ENCODE peak calls at places on chromosomes 6 and 20, in seven cellular contexts. F, Y, U, C, Q, H and W are unnamed samples. For H3K27me3, the result is how much of the 10 kb centered on the place peaks cover.

GRCh38 chr6:100035873-100036653 is 42.0 kb upstream of the MCHR2 start:
- DNase-seq in U (no peak), F (no peak), Q (no peak), Y (no peak), C (no peak), H (no peak), W (no peak)

GRCh38 chr6:24539416-24539815 is 44.6 kb downstream of the ALDH5A1 start:
- DNase-seq in Y (no peak), C (no peak), H (no peak), F (no peak), U (no peak), Q (no peak), W (no peak)

GRCh38 chr6:41442800-41443501 is 103.2 kb upstream of the FOXP4 start:
- DNase-seq in C (no peak), H (peak), Q (peak), U (peak), F (no peak), Y (peak), W (no peak)

GRCh38 chr20:15022921-15023320 is 685.5 kb upstream of the FLRT3 start:
- DNase-seq in Y (no peak), Q (no peak), F (no peak), C (peak), U (no peak), H (no peak), W (peak)

GRCh38 chr6:143542915-143543314 is 31.4 kb upstream of the FUCA2 start:
- DNase-seq in C (no peak), Q (no peak), Y (no peak), U (no peak), H (no peak), F (no peak), W (peak)

GRCh38 chr20:49990310-49990720 is 7.5 kb downstream of the SNAI1 start:
- DNase-seq in U (no peak), Y (peak), C (no peak), F (no peak), H (no peak), Q (no peak), W (no peak)

GRCh38 chr20:44231193-44231592 is 15.9 kb upstream of the GDAP1L1 start:
- DNase-seq in F (no peak), Y (no peak), Q (no peak), H (no peak), C (no peak), U (no peak), W (no peak)

GRCh38 chr6:106804238-106805016 is 170.1 kb downstream of the CD24 start:
- DNase-seq in C (no peak), Y (no peak), U (no peak), Q (peak), F (no peak), H (no peak), W (no peak)

GRCh38 chr6:150165020-150165702 is 22.3 kb downstream of the PPP1R14C start:
- DNase-seq in F (no peak), Y (no peak), H (no peak), U (no peak), C (no peak), Q (no peak), W (peak)

GRCh38 chr20:24683676-24684075 is 214.2 kb downstream of the SYNDIG1 start:
- DNase-seq in C (no peak), H (no peak), F (no peak), Y (peak), Q (no peak), U (no peak), W (no peak)

GRCh38 chr20:46837083-46837482 is 57.6 kb upstream of the EYA2 start:
- DNase-seq in U (no peak), H (no peak), Y (no peak), C (no peak), Q (no peak), F (no peak), W (no peak)

GRCh38 chr6:81774542-81774941 is 22.1 kb upstream of the TENT5A start:
- DNase-seq in Y (no peak), H (no peak), U (no peak), F (no peak), Q (no peak), C (no peak), W (no peak)

GRCh38 chr6:142839686-142840040 is 105.3 kb downstream of the HIVEP2 start:
- DNase-seq in F (no peak), Q (no peak), U (no peak), C (no peak), H (no peak), Y (peak), W (no peak)

GRCh38 chr6:26502169-26502568 is 2.1 kb downstream of the BTN1A1 start:
- DNase-seq in F (no peak), C (no peak), Q (no peak), H (no peak), U (peak), Y (no peak), W (no peak)

DNA sequence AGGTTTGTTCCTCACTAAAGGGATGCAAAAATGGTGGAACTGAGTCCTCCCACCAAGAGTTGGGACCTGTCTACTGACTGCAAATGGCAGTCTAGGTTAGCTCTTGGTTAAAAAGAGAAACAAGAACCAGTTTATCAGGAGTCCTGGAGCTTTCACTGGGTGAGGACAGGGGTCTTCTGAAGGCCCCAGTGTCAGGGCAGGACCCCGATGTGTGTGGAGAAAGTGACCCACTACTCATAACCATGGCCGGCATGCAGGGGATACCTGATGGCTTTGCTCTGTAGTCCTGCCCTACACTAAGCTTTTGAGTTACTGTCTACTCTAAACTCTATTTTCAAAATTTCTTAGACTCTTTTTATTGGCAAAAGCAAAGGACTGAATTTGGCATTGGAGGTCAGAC is 220.5 kb downstream of the ANKRD60 start:
- DNase-seq in Q (no peak), C (no peak), H (no peak), U (no peak), F (no peak), Y (no peak), W (no peak)
- H2AFZ ChIP-seq in Q (no peak), C (no peak), H (no peak), U (no peak), F (no peak), Y (no peak), W (no peak)

GRCh38 chr20:32820698-32821378 is 1.1 kb downstream of the MAPRE1 start:
- DNase-seq in U (no peak), Q (no peak), Y (no peak), F (no peak), C (no peak), H (peak), W (no peak)

GRCh38 chr20:32823737-32824588 is 4.2 kb downstream of the MAPRE1 start:
- DNase-seq in Q (no peak), U (no peak), H (no peak), F (no peak), Y (peak), C (no peak), W (no peak)

GRCh38 chr20:32822189-32822588 is 2.4 kb downstream of the MAPRE1 start:
- DNase-seq in Y (no peak), F (no peak), H (no peak), C (no peak), Q (no peak), U (no peak), W (no peak)

GRCh38 chr20:32820000-32820697 is 395 bp downstream of the MAPRE1 start:
- DNase-seq in Y (peak), Q (peak), U (peak), H (peak), F (peak), C (no peak), W (no peak)

GRCh38 chr20:32823078-32823477 is 3.3 kb downstream of the MAPRE1 start:
- DNase-seq in Q (no peak), U (peak), C (peak), H (no peak), Y (peak), F (no peak), W (peak)
- TF ChIP-seq CTCF in Q (peak), U (peak), C (peak), H (peak), Y (peak), F (no peak), W (no peak)

GRCh38 chr20:57317789-57318371 is 11.7 kb upstream of the SPO11 start:
- DNase-seq in F (no peak), H (no peak), U (no peak), Y (no peak), C (no peak), Q (no peak), W (no peak)
- H3K27me3 ChIP-seq in F (under half), H (under half), U (under half), Y (under half), C (under half), Q (under half), W (under half)

GRCh38 chr20:37396520-37397075 is 50.7 kb downstream of the SRC start:
- DNase-seq in F (no peak), Y (no peak), C (no peak), H (peak), Q (peak), U (peak), W (no peak)

GRCh38 chr20:37394543-37395410 is 48.8 kb downstream of the SRC start:
- DNase-seq in Y (no peak), H (peak), U (no peak), Q (no peak), C (peak), F (no peak), W (peak)

GRCh38 chr20:37395411-37395800 is 49.5 kb downstream of the SRC start:
- DNase-seq in U (no peak), Y (no peak), Q (no peak), C (no peak), F (no peak), H (no peak), W (no peak)

GRCh38 chr20:37397076-37397953 is 51.4 kb downstream of the SRC start:
- DNase-seq in H (no peak), U (no peak), C (no peak), Q (no peak), F (no peak), Y (peak), W (peak)

GRCh38 chr20:37395921-37396519 is 50.1 kb downstream of the SRC start:
- DNase-seq in H (peak), Y (no peak), F (no peak), C (no peak), U (peak), Q (peak), W (no peak)
- H2AFZ ChIP-seq in H (no peak), Y (no peak), F (no peak), C (no peak), U (no peak), Q (no peak), W (no peak)